ENCODE peak calls at places on chromosomes 5 and 9, in five cellular contexts. Z, M, Q, S and O are unnamed samples.

GRCh38 chr9:127277099-127277498 is 12.5 kb downstream of the GARNL3 start:
- ATAC-seq in Z (no peak), M (no peak), Q (no peak), S (no peak), O (no peak)

GRCh38 chr5:179313849-179314521 is 31.3 kb downstream of the ADAMTS2 start:
- ATAC-seq in Z (peak), M (no peak), Q (no peak), S (peak), O (peak)

GRCh38 chr5:35120745-35121144 is 73.0 kb upstream of the AGXT2 start:
- ATAC-seq in Z (no peak), M (no peak), Q (no peak), S (no peak), O (no peak)

GRCh38 chr5:95684361-95684760 is 1.6 kb upstream of the SPATA9 start:
- ATAC-seq in Z (no peak), M (no peak), Q (no peak), S (no peak), O (no peak)

GRCh38 chr9:126880226-126880946 is 19.9 kb downstream of the ZBTB34 start:
- ATAC-seq in Z (no peak), M (no peak), Q (no peak), S (no peak), O (no peak)

GRCh38 chr9:101533334-101534187 is at the start of gene RNF20:
- ATAC-seq in Z (peak), M (peak), Q (peak), S (peak), O (peak)

GRCh38 chr5:139683295-139684271 is 35.4 kb downstream of the CXXC5 start:
- ATAC-seq in Z (no peak), M (no peak), Q (no peak), S (no peak), O (no peak)

GRCh38 chr9:128242828-128243485 is 32.9 kb downstream of the GOLGA2 start:
- ATAC-seq in Z (peak), M (no peak), Q (no peak), S (peak), O (peak)

GRCh38 chr5:6632324-6632930 is 417 bp downstream of the NSUN2 start:
- ATAC-seq in Z (peak), M (peak), Q (peak), S (peak), O (peak)

GRCh38 chr5:72246239-72246580 is 73.8 kb downstream of the MRPS27 start:
- ATAC-seq in Z (no peak), M (no peak), Q (no peak), S (no peak), O (peak)

GRCh38 chr5:141529873-141530272 is 41.0 kb downstream of the PCDHGC5 start:
- ATAC-seq in Z (no peak), M (no peak), Q (no peak), S (no peak), O (no peak)

GRCh38 chr5:91361055-91361701 is 21.9 kb downstream of the ARRDC3 start:
- ATAC-seq in Z (no peak), M (no peak), Q (no peak), S (no peak), O (no peak)

GRCh38 chr9:69223605-69224004 is 49.5 kb downstream of the TJP2 start:
- ATAC-seq in Z (peak), M (peak), Q (peak), S (peak), O (no peak)

GRCh38 chr5:151345808-151346478 is 1.4 kb downstream of the SLC36A2 start:
- ATAC-seq in Z (no peak), M (peak), Q (peak), S (peak), O (no peak)

GRCh38 chr9:126318858-126319257 is 7.8 kb upstream of the MVB12B start:
- ATAC-seq in Z (no peak), M (no peak), Q (peak), S (no peak), O (no peak)

GRCh38 chr5:156971848-156972525 is 9.0 kb upstream of the TIMD4 start:
- ATAC-seq in Z (no peak), M (no peak), Q (no peak), S (no peak), O (no peak)

GRCh38 chr9:108565651-108566378 is 290.0 kb downstream of the ACTL7B start:
- ATAC-seq in Z (peak), M (peak), Q (peak), S (peak), O (peak)

GRCh38 chr5:150057996-150058395 is 28.4 kb downstream of the CSF1R start:
- ATAC-seq in Z (no peak), M (peak), Q (peak), S (no peak), O (no peak)

GRCh38 chr5:68894673-68895072 is 199.1 kb upstream of the SLC30A5 start:
- ATAC-seq in Z (no peak), M (no peak), Q (no peak), S (no peak), O (no peak)

GRCh38 chr9:134319306-134320194 is 6.7 kb upstream of the RXRA start:
- ATAC-seq in Z (no peak), M (no peak), Q (peak), S (no peak), O (no peak)

GRCh38 chr5:3601929-3602712 is 6.5 kb downstream of the IRX1 start:
- ATAC-seq in Z (no peak), M (no peak), Q (no peak), S (peak), O (no peak)

GRCh38 chr5:32852535-32852934 is 141.4 kb downstream of the NPR3 start:
- ATAC-seq in Z (peak), M (no peak), Q (peak), S (peak), O (no peak)

GRCh38 chr5:139461698-139462097 is 845 bp downstream of the ECSCR start:
- ATAC-seq in Z (no peak), M (peak), Q (peak), S (peak), O (peak)

GRCh38 chr9:120358877-120359276 is 221.1 kb downstream of the CDK5RAP2 start:
- ATAC-seq in Z (no peak), M (no peak), Q (peak), S (no peak), O (no peak)

GRCh38 chr9:131361202-131361833 is 32.6 kb upstream of the PRRC2B start:
- ATAC-seq in Z (no peak), M (no peak), Q (no peak), S (no peak), O (no peak)

GRCh38 chr5:180126716-180127681 is 55.4 kb upstream of the RNF130 start:
- ATAC-seq in Z (peak), M (peak), Q (peak), S (peak), O (peak)

GRCh38 chr9:12817702-12818101 is 42.9 kb downstream of the LURAP1L start:
- ATAC-seq in Z (no peak), M (peak), Q (no peak), S (peak), O (no peak)

GRCh38 chr5:14996997-14997396 is 125.4 kb upstream of the ANKH start:
- ATAC-seq in Z (no peak), M (no peak), Q (no peak), S (no peak), O (no peak)

GRCh38 chr9:70034292-70034711 is 9.3 kb upstream of the MAMDC2 start:
- ATAC-seq in Z (no peak), M (no peak), Q (no peak), S (peak), O (peak)

GRCh38 chr9:127492616-127493015 is 41.3 kb downstream of the LRSAM1 start:
- ATAC-seq in Z (no peak), M (no peak), Q (no peak), S (no peak), O (no peak)

GRCh38 chr9:20616808-20617207 is 5.5 kb downstream of the MLLT3 start:
- ATAC-seq in Z (no peak), M (no peak), Q (no peak), S (no peak), O (no peak)

GRCh38 chr9:121450241-121450640 is 49.4 kb downstream of the GGTA1 start:
- ATAC-seq in Z (peak), M (no peak), Q (no peak), S (peak), O (no peak)

GRCh38 chr9:114847492-114848417 is 41.9 kb upstream of the TNFSF15 start:
- ATAC-seq in Z (no peak), M (no peak), Q (no peak), S (no peak), O (no peak)

GRCh38 chr5:144352318-144352717 is 181.6 kb downstream of the KCTD16 start:
- ATAC-seq in Z (no peak), M (no peak), Q (no peak), S (no peak), O (no peak)

GRCh38 chr5:57416246-57416996 is 66.2 kb downstream of the ACTBL2 start:
- ATAC-seq in Z (peak), M (no peak), Q (no peak), S (peak), O (no peak)

GRCh38 chr5:77882670-77883257 is 106.6 kb upstream of the TBCA start:
- ATAC-seq in Z (no peak), M (peak), Q (no peak), S (no peak), O (no peak)

GRCh38 chr9:132384376-132384775 is 22.3 kb downstream of the TTF1 start:
- ATAC-seq in Z (no peak), M (no peak), Q (no peak), S (no peak), O (no peak)

GRCh38 chr5:8829322-8830029 is 716.4 kb downstream of the SEMA5A start:
- ATAC-seq in Z (peak), M (peak), Q (no peak), S (peak), O (peak)

GRCh38 chr5:15693933-15694332 is 194.0 kb downstream of the FBXL7 start:
- ATAC-seq in Z (no peak), M (no peak), Q (peak), S (no peak), O (no peak)

GRCh38 chr5:123265551-123265950 is 157.7 kb downstream of the CEP120 start:
- ATAC-seq in Z (no peak), M (no peak), Q (no peak), S (no peak), O (no peak)